ENCODE peak calls at places on chromosomes 16 and 17, in nine cellular contexts. S is DMS53; Y is activated CD8-positive, alpha-beta memory T cell treated with anti-CD3 and anti-CD28 coated beads for 4 hours; P is anterior cingulate cortex; N is D341Med; G is amniotic stem cell; L is cardiac muscle cell; J is tibial artery; H is NCI-H1436. D is an unnamed sample.

GRCh38 chr17:66636111-66636510 is 198.8 kb upstream of the CACNG5 start:
- DNase-seq in S (no peak), Y (no peak), P (no peak), N (no peak), G (no peak), L (peak), J (no peak), H (no peak), D (no peak)

GRCh38 chr17:3843935-3844516 is 2.0 kb downstream of the NCBP3 start:
- DNase-seq in S (peak), Y (no peak), P (no peak), N (peak), G (no peak), L (peak), J (no peak), H (peak), D (peak)

GRCh38 chr16:67718668-67719047 is 458 bp downstream of the GFOD2 start:
- DNase-seq in S (peak), Y (no peak), P (no peak), N (no peak), G (no peak), L (no peak), J (no peak), H (no peak), D (no peak)

GRCh38 chr17:41333836-41334235 is 16.8 kb downstream of the KRT33A start:
- DNase-seq in S (no peak), Y (no peak), P (no peak), N (no peak), G (no peak), L (no peak), J (no peak), H (no peak), D (no peak)

GRCh38 chr16:65071371-65072311 is 50.2 kb downstream of the CDH11 start:
- DNase-seq in S (no peak), Y (no peak), P (peak), N (no peak), G (no peak), L (peak), J (peak), H (no peak), D (no peak)

GRCh38 chr17:77330602-77331081 is 189.9 kb downstream of the SEC14L1 start:
- DNase-seq in S (no peak), Y (no peak), P (no peak), N (peak), G (no peak), L (no peak), J (peak), H (no peak), D (no peak)

GRCh38 chr17:68255731-68256538 is 8.1 kb downstream of the AMZ2 start:
- DNase-seq in S (no peak), Y (no peak), P (no peak), N (no peak), G (no peak), L (peak), J (no peak), H (no peak), D (no peak)

GRCh38 chr17:60628252-60628889 is 28.4 kb downstream of the PPM1D start:
- DNase-seq in S (no peak), Y (no peak), P (no peak), N (no peak), G (no peak), L (no peak), J (no peak), H (no peak), D (no peak)

GRCh38 chr16:84652565-84652964 is 4.3 kb downstream of the KLHL36 start:
- DNase-seq in S (no peak), Y (no peak), P (no peak), N (no peak), G (no peak), L (no peak), J (no peak), H (no peak), D (no peak)

GRCh38 chr16:59848314-59848713 is 1114.2 kb upstream of the GOT2 start:
- DNase-seq in S (no peak), Y (no peak), P (no peak), N (no peak), G (no peak), L (no peak), J (no peak), H (no peak), D (no peak)

GRCh38 chr16:46555981-46556380 is 65.2 kb downstream of the SHCBP1 start:
- DNase-seq in S (no peak), Y (no peak), P (no peak), N (no peak), G (no peak), L (no peak), J (no peak), H (no peak), D (no peak)

GRCh38 chr17:32341857-32342602 is at the start of gene C17orf75:
- DNase-seq in S (peak), Y (peak), P (no peak), N (peak), G (peak), L (peak), J (peak), H (peak), D (peak)

GRCh38 chr17:28226563-28226962 is 92.4 kb upstream of the TMEM97 start:
- DNase-seq in S (no peak), Y (no peak), P (no peak), N (no peak), G (no peak), L (no peak), J (peak), H (no peak), D (no peak)